ENCODE peak calls at places on chromosomes 5 and 9, in six cellular contexts. J is fibroblast of lung; W is GM23248; C is keratinocyte; S is CD8-positive, alpha-beta memory T cell; T is PC-9. X is an unnamed sample.

GRCh38 chr9:106933470-106933869 is 70.5 kb downstream of the ZNF462 start:
- DNase-seq in J (peak), W (no peak), C (no peak), S (no peak), T (no peak), X (no peak)

GRCh38 chr9:99680191-99680590 is 141.5 kb upstream of the NR4A3 start:
- DNase-seq in J (peak), W (peak), C (no peak), S (no peak), T (no peak), X (peak)

GRCh38 chr5:96187309-96188027 is 225.8 kb upstream of the ELL2 start:
- DNase-seq in J (no peak), W (no peak), C (no peak), S (no peak), T (no peak), X (no peak)

GRCh38 chr5:133906303-133906702 is 62.1 kb downstream of the C5orf15 start:
- DNase-seq in J (no peak), W (no peak), C (no peak), S (no peak), T (no peak), X (no peak)

GRCh38 chr9:108859459-108860114 is 2.5 kb upstream of the ACTL7A start:
- DNase-seq in J (no peak), W (no peak), C (peak), S (no peak), T (no peak), X (no peak)

GRCh38 chr5:91223886-91224285 is 159.2 kb downstream of the ARRDC3 start:
- DNase-seq in J (no peak), W (peak), C (no peak), S (no peak), T (no peak), X (no peak)

GRCh38 chr5:141945511-141946024 is 12.4 kb downstream of the PCDH12 start:
- DNase-seq in J (no peak), W (peak), C (no peak), S (no peak), T (no peak), X (no peak)

GRCh38 chr9:136086213-136086881 is 8.7 kb downstream of the NACC2 start:
- DNase-seq in J (no peak), W (no peak), C (no peak), S (no peak), T (no peak), X (no peak)

GRCh38 chr9:69370430-69370829 is 45.4 kb downstream of the ENTREP1 start:
- DNase-seq in J (no peak), W (no peak), C (no peak), S (no peak), T (no peak), X (no peak)

GRCh38 chr9:16255217-16255616 is 615.3 kb downstream of the BNC2 start:
- DNase-seq in J (no peak), W (no peak), C (no peak), S (no peak), T (no peak), X (no peak)

GRCh38 chr5:121976979-121977378 is 15.2 kb downstream of the SRFBP1 start:
- DNase-seq in J (peak), W (peak), C (no peak), S (no peak), T (no peak), X (peak)

GRCh38 chr9:123637596-123637939 is 281.6 kb downstream of the CRB2 start:
- DNase-seq in J (peak), W (no peak), C (no peak), S (no peak), T (no peak), X (peak)

GRCh38 chr9:82987370-82987769 is 75.6 kb downstream of the RASEF start:
- DNase-seq in J (no peak), W (no peak), C (no peak), S (no peak), T (no peak), X (no peak)

DNA sequence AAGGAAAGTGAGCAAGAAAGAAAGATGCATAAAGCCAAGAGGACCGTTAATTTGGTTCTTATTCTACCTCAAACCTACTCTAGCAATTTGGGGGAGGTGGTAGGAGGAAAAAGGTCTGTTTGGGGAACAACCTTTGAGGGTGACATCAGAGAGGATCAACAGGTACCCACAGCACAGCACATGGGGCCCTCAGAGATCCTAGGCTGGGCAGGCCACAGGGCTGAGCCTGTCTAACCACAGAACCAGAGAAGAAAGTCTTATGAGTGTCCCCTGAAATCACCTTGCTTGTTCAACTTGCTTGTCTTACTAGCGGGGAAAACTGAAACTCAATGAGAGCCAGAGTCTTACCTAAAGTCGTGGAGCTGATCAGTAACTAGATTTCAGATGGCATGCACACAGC is 385.2 kb downstream of the SPOCK1 start:
- DNase-seq in J (no peak), W (no peak), C (no peak), S (no peak), T (no peak), X (no peak)
- H3K4me3 ChIP-seq in J (no peak), W (no peak), C (no peak), S (no peak), T (no peak), X (no peak)

GRCh38 chr5:14710313-14710994 is 45.9 kb downstream of the OTULIN start:
- DNase-seq in J (no peak), W (no peak), C (no peak), S (no peak), T (no peak), X (no peak)

GRCh38 chr5:14705556-14705955 is 41.0 kb downstream of the OTULIN start:
- DNase-seq in J (no peak), W (no peak), C (no peak), S (no peak), T (no peak), X (no peak)

GRCh38 chr5:14708551-14708950 is 44.0 kb downstream of the OTULIN start:
- DNase-seq in J (no peak), W (no peak), C (no peak), S (no peak), T (no peak), X (no peak)

GRCh38 chr5:14707811-14708210 is 43.3 kb downstream of the OTULIN start:
- DNase-seq in J (no peak), W (no peak), C (no peak), S (no peak), T (no peak), X (no peak)

DNA sequence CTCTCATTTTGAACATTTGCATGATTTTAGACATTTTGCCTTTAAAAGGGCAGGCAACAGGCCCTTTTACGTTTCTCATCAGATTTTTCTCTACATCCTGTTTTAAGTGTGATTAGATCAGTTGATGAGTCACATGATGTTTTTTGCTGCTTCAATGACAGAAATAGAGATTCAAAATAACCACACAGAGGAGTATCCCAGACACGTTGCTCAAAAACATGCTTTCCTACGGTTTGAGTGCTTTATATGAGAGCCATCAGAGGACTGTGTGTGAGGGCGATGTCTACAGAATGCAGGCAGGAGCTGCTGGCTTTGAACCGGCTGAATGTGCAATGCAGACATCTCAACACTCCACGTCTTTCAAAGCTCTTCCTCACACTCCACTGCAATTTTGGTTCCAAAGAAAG is 42.1 kb downstream of the OTULIN start:
- DNase-seq in J (peak), W (peak), C (no peak), S (no peak), T (no peak), X (no peak)
- H3K4me3 ChIP-seq in J (no peak), W (peak), C (no peak), S (peak), T (no peak), X (no peak)

GRCh38 chr5:67233075-67233474 is 36.5 kb upstream of the CD180 start:
- DNase-seq in J (peak), W (peak), C (no peak), S (no peak), T (no peak), X (no peak)

GRCh38 chr5:67235399-67236110 is 39.0 kb upstream of the CD180 start:
- DNase-seq in J (no peak), W (no peak), C (no peak), S (no peak), T (no peak), X (no peak)

GRCh38 chr5:67238191-67238590 is 41.6 kb upstream of the CD180 start:
- DNase-seq in J (peak), W (no peak), C (no peak), S (no peak), T (no peak), X (no peak)

DNA sequence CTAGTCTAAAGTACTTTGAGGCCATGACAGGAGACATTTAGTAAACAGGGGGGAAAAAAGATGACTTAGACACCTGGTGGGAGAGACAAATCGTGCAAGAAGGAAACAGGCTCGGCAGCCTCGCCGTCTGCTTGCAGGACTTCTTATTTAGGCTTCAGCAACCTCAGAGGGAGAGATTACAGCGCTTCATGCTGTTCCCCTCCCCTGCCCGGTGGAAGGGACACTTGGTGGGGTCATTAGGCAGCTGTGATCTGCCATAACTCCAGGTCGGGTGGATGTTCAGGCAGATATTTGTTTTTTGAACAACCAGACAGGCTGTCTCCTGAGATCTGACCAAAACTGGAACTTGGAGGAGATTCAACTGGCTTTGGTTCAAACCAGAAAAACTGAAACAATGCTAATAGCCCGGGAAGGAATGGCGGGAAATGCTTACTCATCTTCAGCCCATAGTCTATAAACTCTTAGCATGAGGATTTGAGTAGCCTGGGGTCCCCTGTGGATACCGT is 38.1 kb upstream of the CD180 start:
- DNase-seq in J (peak), W (peak), C (no peak), S (no peak), T (peak), X (peak)
- H3K4me3 ChIP-seq in J (no peak), W (no peak), C (no peak), S (no peak), T (no peak), X (peak)

GRCh38 chr5:31357038-31357437 is 163.6 kb downstream of the CDH6 start:
- DNase-seq in J (no peak), W (no peak), C (no peak), S (no peak), T (no peak), X (no peak)

GRCh38 chr5:31362931-31363568 is 168.8 kb downstream of the DROSHA start:
- DNase-seq in J (no peak), W (peak), C (no peak), S (no peak), T (no peak), X (no peak)

GRCh38 chr5:31361234-31361633 is 167.7 kb downstream of the CDH6 start:
- DNase-seq in J (peak), W (peak), C (no peak), S (no peak), T (no peak), X (no peak)

GRCh38 chr5:31361906-31362900 is 168.7 kb downstream of the CDH6 start:
- DNase-seq in J (no peak), W (peak), C (no peak), S (no peak), T (no peak), X (no peak)

GRCh38 chr5:31359839-31360238 is 166.4 kb downstream of the CDH6 start:
- DNase-seq in J (no peak), W (no peak), C (no peak), S (no peak), T (no peak), X (no peak)
- H3K4me3 ChIP-seq in J (no peak), W (no peak), C (no peak), S (no peak), T (no peak), X (no peak)

DNA sequence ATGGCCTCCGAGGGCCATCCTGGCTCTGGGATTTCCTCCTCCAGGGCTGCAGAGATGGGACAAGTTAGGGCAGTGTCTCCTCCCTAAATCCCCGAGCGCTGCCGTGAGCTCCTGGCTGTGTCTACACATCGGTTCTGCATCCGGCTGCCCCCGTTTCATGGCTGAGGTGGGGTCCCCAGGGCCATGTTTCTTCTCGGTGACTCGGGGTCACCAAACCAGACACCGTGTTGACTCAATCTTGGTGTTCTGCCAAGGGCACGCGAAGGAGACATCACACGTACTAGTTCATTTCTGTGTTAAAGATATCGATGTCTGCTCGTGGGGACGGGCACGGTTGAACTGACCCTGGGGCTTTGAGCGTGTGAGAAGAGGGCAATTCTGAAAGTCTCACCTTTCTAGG is 60.7 kb downstream of the COL5A1 start:
- DNase-seq in J (no peak), W (no peak), C (no peak), S (no peak), T (no peak), X (no peak)
- H3K4me3 ChIP-seq in J (no peak), W (no peak), C (no peak), S (no peak), T (no peak), X (no peak)

GRCh38 chr9:110514861-110515260 is 64.7 kb downstream of the SVEP1 start:
- DNase-seq in J (no peak), W (no peak), C (no peak), S (no peak), T (no peak), X (no peak)
- H3K4me3 ChIP-seq in J (no peak), W (no peak), C (no peak), S (no peak), T (no peak), X (no peak)

DNA sequence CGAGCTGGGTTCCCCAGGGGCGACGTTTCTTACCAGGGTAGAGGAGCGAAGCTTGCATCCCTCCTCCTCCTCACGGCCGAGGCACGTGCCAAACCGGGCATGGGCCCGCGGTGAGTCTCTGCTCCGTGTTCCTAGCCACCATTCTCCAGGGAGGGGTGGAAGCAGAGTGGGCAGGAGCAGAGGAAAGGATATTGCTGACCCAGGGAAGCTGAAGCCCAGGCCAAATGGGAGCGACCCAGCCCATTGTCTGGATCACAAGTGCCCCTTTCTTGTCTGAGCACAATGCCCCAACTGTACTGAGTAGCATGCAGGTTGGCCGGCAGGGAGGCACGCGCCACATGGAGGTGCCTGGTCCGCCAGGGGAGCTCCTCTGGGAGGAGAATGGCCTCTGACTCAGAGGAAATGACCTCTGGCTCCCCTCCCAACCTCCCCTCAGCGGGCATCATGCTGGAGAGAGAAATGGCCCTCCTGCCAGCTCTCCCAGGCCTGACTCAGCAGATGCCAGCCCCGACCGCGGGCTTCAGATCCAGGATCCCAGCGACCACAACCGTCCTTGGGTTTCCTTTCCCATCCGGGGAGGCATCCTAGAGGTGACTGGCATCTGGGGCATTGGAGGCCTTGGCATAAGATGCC is 1.1 kb downstream of the PRR7 start:
- DNase-seq in J (peak), W (peak), C (no peak), S (no peak), T (peak), X (no peak)
- H3K4me3 ChIP-seq in J (no peak), W (peak), C (peak), S (peak), T (peak), X (peak)

GRCh38 chr9:133587051-133587450 is 22.1 kb downstream of the FAM163B start:
- DNase-seq in J (no peak), W (no peak), C (no peak), S (no peak), T (no peak), X (no peak)

GRCh38 chr9:133584167-133584558 is 25.0 kb downstream of the FAM163B start:
- DNase-seq in J (no peak), W (no peak), C (no peak), S (no peak), T (no peak), X (no peak)

GRCh38 chr9:133584559-133585476 is 24.4 kb downstream of the FAM163B start:
- DNase-seq in J (no peak), W (peak), C (no peak), S (no peak), T (no peak), X (no peak)

GRCh38 chr9:133587466-133587865 is 21.7 kb downstream of the FAM163B start:
- DNase-seq in J (no peak), W (no peak), C (no peak), S (no peak), T (no peak), X (no peak)

DNA sequence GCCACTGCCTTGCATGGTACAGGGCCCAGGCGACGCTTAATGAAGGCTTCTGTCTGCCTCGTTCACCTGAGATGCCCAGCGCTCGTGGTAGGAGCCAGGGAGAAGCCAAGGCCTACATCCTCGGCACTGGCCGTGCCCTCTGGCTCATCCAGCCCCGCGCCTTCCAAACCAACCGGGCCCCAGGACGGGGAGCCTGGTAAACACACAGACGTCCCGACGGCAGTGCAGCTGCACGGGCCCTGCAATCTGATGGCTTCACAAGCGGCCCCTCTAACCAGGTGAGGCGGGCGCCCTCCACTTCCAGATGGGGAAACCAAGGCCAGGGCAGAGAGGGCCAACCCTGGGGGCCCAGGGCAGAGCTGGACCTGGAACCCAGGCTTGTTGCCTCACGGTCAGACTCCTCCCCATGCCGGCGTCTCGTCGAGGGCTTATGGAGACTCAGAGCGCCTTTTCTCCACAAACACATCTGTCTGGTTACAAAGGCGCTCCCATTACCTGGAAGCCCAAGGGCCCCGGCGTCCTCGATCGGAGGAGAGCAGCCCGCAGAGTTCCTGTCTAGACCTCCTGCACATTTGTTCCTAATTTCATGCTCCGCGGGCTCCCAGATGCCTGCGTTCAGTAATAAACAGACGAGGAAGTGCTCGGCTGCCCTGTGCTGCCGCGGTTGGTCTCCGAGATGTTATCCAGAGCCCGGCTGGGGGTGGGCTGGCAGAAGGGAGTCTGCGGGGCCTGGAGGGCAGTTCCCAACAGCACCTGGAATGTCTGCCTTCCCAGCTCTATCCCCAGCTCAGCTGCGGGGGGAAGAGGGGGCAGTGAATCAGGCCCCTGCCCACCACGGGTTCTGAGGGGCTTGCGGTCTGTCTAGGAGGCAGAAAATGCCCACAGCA is 23.5 kb downstream of the FAM163B start:
- DNase-seq in J (no peak), W (no peak), C (no peak), S (no peak), T (no peak), X (no peak)
- H3K4me3 ChIP-seq in J (no peak), W (no peak), C (no peak), S (no peak), T (no peak), X (no peak)

GRCh38 chr9:14314424-14314928 is 535 bp upstream of the NFIB start:
- DNase-seq in J (peak), W (peak), C (peak), S (no peak), T (peak), X (peak)

GRCh38 chr9:14311940-14312572 is 1.9 kb downstream of the NFIB start:
- DNase-seq in J (peak), W (no peak), C (no peak), S (no peak), T (no peak), X (no peak)

GRCh38 chr9:14313378-14313940 is 482 bp downstream of the NFIB start:
- DNase-seq in J (peak), W (peak), C (no peak), S (no peak), T (peak), X (no peak)

GRCh38 chr9:14313951-14314423 is at the start of gene NFIB:
- DNase-seq in J (peak), W (peak), C (no peak), S (no peak), T (no peak), X (no peak)

GRCh38 chr9:14312721-14313377 is 1.1 kb downstream of the NFIB start:
- DNase-seq in J (peak), W (peak), C (no peak), S (no peak), T (no peak), X (no peak)
- H3K4me3 ChIP-seq in J (peak), W (peak), C (peak), S (no peak), T (peak), X (peak)

GRCh38 chr5:94545870-94546625 is 72.4 kb downstream of the KIAA0825 start:
- DNase-seq in J (no peak), W (no peak), C (no peak), S (no peak), T (no peak), X (no peak)

DNA sequence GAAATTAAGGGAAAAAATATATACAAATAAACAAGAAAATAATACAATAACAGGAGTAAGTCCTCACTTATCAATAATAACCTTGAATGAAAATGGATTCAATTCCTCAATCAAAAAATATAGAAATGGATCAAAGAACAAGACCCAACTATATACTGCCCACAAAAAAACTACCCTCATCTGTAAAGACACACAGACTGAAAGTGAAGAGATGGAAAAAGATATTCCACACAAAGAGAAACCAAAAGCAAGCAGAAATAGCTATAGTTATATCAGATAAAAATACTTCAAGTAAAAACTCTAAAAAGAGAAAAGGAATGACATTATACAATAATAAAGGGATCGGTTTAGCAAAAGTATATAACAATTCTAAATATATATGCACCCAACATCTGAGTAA is 66.5 kb downstream of the KIAA0825 start:
- DNase-seq in J (no peak), W (no peak), C (no peak), S (no peak), T (no peak), X (no peak)
- H3K4me3 ChIP-seq in J (no peak), W (no peak), C (no peak), S (no peak), T (no peak), X (no peak)